ENCODE peak calls at places on chromosomes 6 and 20, in nine cellular contexts. Z is psoas muscle; Q is heart left ventricle; U is iris pigment epithelial cell; C is mesothelial cell of epicardium; H is endothelial cell; P is NCI-H1092; I is activated CD4-positive, alpha-beta T cell treated with anti-CD3 and anti-CD28 coated beads, Interleukin-2, amount 50 U/mL, for 24 hours; L is adrenal gland. N is an unnamed sample.

GRCh38 chr6:137571854-137572253 is 77.7 kb upstream of the OLIG3 start:
- DNase-seq in Z (no peak), Q (no peak), U (peak), C (no peak), H (peak), P (no peak), I (peak), L (peak), N (peak)

GRCh38 chr6:113476937-113477839 is 380.0 kb upstream of the MARCKS start:
- DNase-seq in Z (no peak), Q (no peak), U (no peak), C (no peak), H (no peak), P (no peak), I (no peak), L (no peak), N (no peak)

GRCh38 chr20:58547527-58548475 is 32.6 kb upstream of the APCDD1L start:
- DNase-seq in Z (no peak), Q (no peak), U (no peak), C (no peak), H (no peak), P (no peak), I (no peak), L (no peak), N (no peak)

GRCh38 chr6:161694995-161695394 is 421.1 kb upstream of the AGPAT4 start:
- DNase-seq in Z (no peak), Q (no peak), U (peak), C (no peak), H (no peak), P (no peak), I (no peak), L (peak), N (no peak)

GRCh38 chr20:38109657-38110524 is 55.2 kb downstream of the TGM2 start:
- DNase-seq in Z (peak), Q (peak), U (peak), C (no peak), H (no peak), P (no peak), I (no peak), L (peak), N (no peak)

GRCh38 chr20:17579369-17580039 is 9.6 kb downstream of the DSTN start:
- DNase-seq in Z (no peak), Q (no peak), U (no peak), C (no peak), H (no peak), P (no peak), I (no peak), L (no peak), N (no peak)

GRCh38 chr6:113818528-113818927 is 38.6 kb upstream of the MARCKS start:
- DNase-seq in Z (no peak), Q (no peak), U (peak), C (no peak), H (no peak), P (no peak), I (no peak), L (no peak), N (no peak)

GRCh38 chr6:52507557-52508260 is 69.2 kb downstream of the TRAM2 start:
- DNase-seq in Z (no peak), Q (no peak), U (no peak), C (no peak), H (no peak), P (no peak), I (no peak), L (no peak), N (no peak)

GRCh38 chr20:8778387-8778786 is 290.5 kb upstream of the PLCB4 start:
- DNase-seq in Z (no peak), Q (no peak), U (no peak), C (no peak), H (no peak), P (no peak), I (no peak), L (no peak), N (no peak)

GRCh38 chr20:36579996-36580545 is 6.7 kb downstream of the TGIF2 start:
- DNase-seq in Z (no peak), Q (no peak), U (peak), C (no peak), H (no peak), P (no peak), I (no peak), L (no peak), N (no peak)

GRCh38 chr6:98894810-98895209 is 52.9 kb downstream of the FBXL4 start:
- DNase-seq in Z (no peak), Q (no peak), U (peak), C (no peak), H (no peak), P (no peak), I (no peak), L (no peak), N (no peak)

GRCh38 chr6:51339728-51340127 is 521.1 kb downstream of the TFAP2B start:
- DNase-seq in Z (no peak), Q (no peak), U (no peak), C (no peak), H (no peak), P (no peak), I (no peak), L (no peak), N (no peak)

GRCh38 chr6:40627316-40627715 is 40.2 kb upstream of the LRFN2 start:
- DNase-seq in Z (no peak), Q (no peak), U (no peak), C (no peak), H (no peak), P (no peak), I (no peak), L (no peak), N (no peak)

GRCh38 chr20:51156041-51156795 is 133.3 kb upstream of the KCNG1 start:
- DNase-seq in Z (no peak), Q (no peak), U (peak), C (no peak), H (no peak), P (no peak), I (no peak), L (peak), N (no peak)

N was measured in WTC11.